ENCODE peak calls at places on chromosomes 13 and 19, in four cellular contexts. L is naive thymus-derived CD4-positive, alpha-beta T cell; E is H9; Z is activated CD8-positive, alpha-beta memory T cell treated with anti-CD3 and anti-CD28 coated beads for 4 hours. R is an unnamed sample.

GRCh38 chr19:17522988-17523872 is 11.8 kb downstream of the PGLS start:
- DNase-seq in L (peak), E (no peak), Z (peak), R (peak)

GRCh38 chr19:48329167-48329891 is 4.0 kb downstream of the EMP3 start:
- DNase-seq in L (peak), E (peak), Z (no peak), R (peak)

GRCh38 chr19:5903054-5903501 is 512 bp downstream of the NDUFA11 start:
- DNase-seq in E (no peak), Z (no peak), L (no peak), R (no peak)

GRCh38 chr19:38650911-38651584 is 3.6 kb downstream of the ACTN4 start:
- DNase-seq in L (no peak), Z (no peak), E (no peak), R (no peak)

GRCh38 chr19:39833464-39834286 is at the start of gene DYRK1B:
- DNase-seq in L (peak), Z (peak), E (peak), R (peak)

GRCh38 chr13:43072394-43072793 is 49.0 kb downstream of the DNAJC15 start:
- DNase-seq in L (no peak), E (no peak), Z (no peak), R (no peak)

GRCh38 chr13:112810608-112811007 is 120.8 kb downstream of the ATP11A start:
- DNase-seq in L (no peak), E (no peak), Z (no peak), R (no peak)

GRCh38 chr13:83503424-83503823 is 378.9 kb downstream of the SLITRK1 start:
- DNase-seq in Z (no peak), L (no peak), E (no peak), R (no peak)

GRCh38 chr13:92197669-92198068 is 799.2 kb downstream of the GPC5 start:
- DNase-seq in E (no peak), Z (no peak), L (no peak), R (no peak)

GRCh38 chr13:29140277-29140676 is 320.1 kb downstream of the MTUS2 start:
- DNase-seq in L (no peak), Z (no peak), E (no peak), R (no peak)

GRCh38 chr19:34766386-34766785 is 6.6 kb downstream of the ZNF599 start:
- DNase-seq in L (no peak), E (no peak), Z (no peak), R (no peak)

GRCh38 chr13:79860757-79861156 is 379.8 kb downstream of the NDFIP2 start:
- DNase-seq in E (no peak), Z (no peak), L (no peak), R (no peak)

GRCh38 chr19:35262101-35262761 is 6.5 kb upstream of the USF2 start:
- DNase-seq in L (no peak), Z (no peak), E (peak), R (no peak)

GRCh38 chr19:13633522-13633922 is 127.2 kb upstream of the CACNA1A start:
- DNase-seq in Z (no peak), L (no peak), E (no peak), R (no peak)

GRCh38 chr13:106173346-106173745 is 362.1 kb downstream of the EFNB2 start:
- DNase-seq in L (no peak), Z (no peak), E (no peak), R (no peak)

GRCh38 chr19:50835103-50835784 is 1.9 kb upstream of the KLK15 start:
- DNase-seq in L (no peak), Z (no peak), E (no peak), R (no peak)

GRCh38 chr19:8654591-8655339 is 24.3 kb downstream of the NFILZ start:
- DNase-seq in L (peak), Z (peak), E (peak), R (no peak)